ENCODE peak calls at places on chromosomes 6 and 20, in ten cellular contexts. One of them, this sample, is unnamed.

GRCh38 chr6:83488448-83488847 is 23.9 kb upstream of the PRSS35 start:
- DNase-seq in MV-4-11: no peak
- DNase-seq in type B pancreatic cell: no peak
- DNase-seq in endothelial cell: no peak
- DNase-seq in GM10248: no peak
- DNase-seq in OCI-LY7: no peak
- DNase-seq in fibroblast of the aortic adventitia: no peak
- DNase-seq in A549: no peak
- DNase-seq in NB4: no peak
- DNase-seq in activated CD4-positive, alpha-beta T cell treated with anti-CD3 and anti-CD28 coated beads for 1 hour: no peak
- DNase-seq in this sample: no peak

GRCh38 chr6:161482517-161482903 is 208.6 kb upstream of the AGPAT4 start:
- DNase-seq in MV-4-11: no peak
- DNase-seq in type B pancreatic cell: no peak
- DNase-seq in endothelial cell: no peak
- DNase-seq in GM10248: no peak
- DNase-seq in OCI-LY7: no peak
- DNase-seq in fibroblast of the aortic adventitia: no peak
- DNase-seq in A549: no peak
- DNase-seq in NB4: no peak
- DNase-seq in activated CD4-positive, alpha-beta T cell treated with anti-CD3 and anti-CD28 coated beads for 1 hour: no peak
- DNase-seq in this sample: no peak

GRCh38 chr6:36122495-36123269 is 7.6 kb upstream of the MAPK13 start:
- DNase-seq in MV-4-11: no peak
- DNase-seq in type B pancreatic cell: no peak
- DNase-seq in endothelial cell: no peak
- DNase-seq in GM10248: no peak
- DNase-seq in OCI-LY7: no peak
- DNase-seq in fibroblast of the aortic adventitia: no peak
- DNase-seq in A549: no peak
- DNase-seq in NB4: no peak
- DNase-seq in activated CD4-positive, alpha-beta T cell treated with anti-CD3 and anti-CD28 coated beads for 1 hour: no peak
- DNase-seq in this sample: no peak

GRCh38 chr6:159874475-159874874 is 16.3 kb upstream of the MAS1 start:
- DNase-seq in MV-4-11: peak
- DNase-seq in type B pancreatic cell: no peak
- DNase-seq in endothelial cell: no peak
- DNase-seq in GM10248: no peak
- DNase-seq in OCI-LY7: no peak
- DNase-seq in fibroblast of the aortic adventitia: peak
- DNase-seq in A549: no peak
- DNase-seq in NB4: no peak
- DNase-seq in activated CD4-positive, alpha-beta T cell treated with anti-CD3 and anti-CD28 coated beads for 1 hour: no peak
- DNase-seq in this sample: no peak

GRCh38 chr20:14928083-14928482 is 590.7 kb upstream of the FLRT3 start:
- DNase-seq in MV-4-11: no peak
- DNase-seq in type B pancreatic cell: no peak
- DNase-seq in endothelial cell: no peak
- DNase-seq in GM10248: no peak
- DNase-seq in OCI-LY7: no peak
- DNase-seq in fibroblast of the aortic adventitia: no peak
- DNase-seq in A549: no peak
- DNase-seq in NB4: no peak
- DNase-seq in activated CD4-positive, alpha-beta T cell treated with anti-CD3 and anti-CD28 coated beads for 1 hour: no peak
- DNase-seq in this sample: no peak

GRCh38 chr20:63775096-63775978 is 35.8 kb downstream of the SLC2A4RG start:
- DNase-seq in MV-4-11: no peak
- DNase-seq in type B pancreatic cell: peak
- DNase-seq in endothelial cell: peak
- DNase-seq in GM10248: no peak
- DNase-seq in OCI-LY7: peak
- DNase-seq in fibroblast of the aortic adventitia: peak
- DNase-seq in A549: no peak
- DNase-seq in NB4: no peak
- DNase-seq in activated CD4-positive, alpha-beta T cell treated with anti-CD3 and anti-CD28 coated beads for 1 hour: no peak
- DNase-seq in this sample: no peak

GRCh38 chr20:57329608-57330221 is at the start of gene SPO11:
- DNase-seq in MV-4-11: no peak
- DNase-seq in type B pancreatic cell: peak
- DNase-seq in endothelial cell: peak
- DNase-seq in GM10248: no peak
- DNase-seq in OCI-LY7: peak
- DNase-seq in fibroblast of the aortic adventitia: no peak
- DNase-seq in A549: no peak
- DNase-seq in NB4: peak
- DNase-seq in activated CD4-positive, alpha-beta T cell treated with anti-CD3 and anti-CD28 coated beads for 1 hour: no peak
- DNase-seq in this sample: no peak

GRCh38 chr6:7451321-7451720 is 61.7 kb downstream of the RIOK1 start:
- DNase-seq in MV-4-11: no peak
- DNase-seq in type B pancreatic cell: no peak
- DNase-seq in endothelial cell: no peak
- DNase-seq in GM10248: no peak
- DNase-seq in OCI-LY7: no peak
- DNase-seq in fibroblast of the aortic adventitia: no peak
- DNase-seq in A549: no peak
- DNase-seq in NB4: no peak
- DNase-seq in activated CD4-positive, alpha-beta T cell treated with anti-CD3 and anti-CD28 coated beads for 1 hour: no peak
- DNase-seq in this sample: no peak

GRCh38 chr6:37731888-37732287 is 34.2 kb upstream of the MDGA1 start:
- DNase-seq in MV-4-11: peak
- DNase-seq in type B pancreatic cell: no peak
- DNase-seq in endothelial cell: no peak
- DNase-seq in GM10248: peak
- DNase-seq in OCI-LY7: peak
- DNase-seq in fibroblast of the aortic adventitia: no peak
- DNase-seq in A549: no peak
- DNase-seq in NB4: peak
- DNase-seq in activated CD4-positive, alpha-beta T cell treated with anti-CD3 and anti-CD28 coated beads for 1 hour: peak
- DNase-seq in this sample: no peak

GRCh38 chr6:15363523-15364400 is 117.9 kb downstream of the JARID2 start:
- DNase-seq in MV-4-11: no peak
- DNase-seq in type B pancreatic cell: no peak
- DNase-seq in endothelial cell: no peak
- DNase-seq in GM10248: peak
- DNase-seq in OCI-LY7: no peak
- DNase-seq in fibroblast of the aortic adventitia: no peak
- DNase-seq in A549: peak
- DNase-seq in NB4: peak
- DNase-seq in activated CD4-positive, alpha-beta T cell treated with anti-CD3 and anti-CD28 coated beads for 1 hour: no peak
- DNase-seq in this sample: no peak

GRCh38 chr20:34390769-34391447 is 27.8 kb downstream of the ITCH start:
- DNase-seq in MV-4-11: peak
- DNase-seq in type B pancreatic cell: no peak
- DNase-seq in endothelial cell: no peak
- DNase-seq in GM10248: no peak
- DNase-seq in OCI-LY7: no peak
- DNase-seq in fibroblast of the aortic adventitia: peak
- DNase-seq in A549: peak
- DNase-seq in NB4: peak
- DNase-seq in activated CD4-positive, alpha-beta T cell treated with anti-CD3 and anti-CD28 coated beads for 1 hour: no peak
- DNase-seq in this sample: peak

GRCh38 chr20:3242167-3242692 is 3.2 kb upstream of the SLC4A11 start:
- DNase-seq in MV-4-11: no peak
- DNase-seq in type B pancreatic cell: no peak
- DNase-seq in endothelial cell: no peak
- DNase-seq in GM10248: no peak
- DNase-seq in OCI-LY7: no peak
- DNase-seq in fibroblast of the aortic adventitia: peak
- DNase-seq in A549: no peak
- DNase-seq in NB4: no peak
- DNase-seq in activated CD4-positive, alpha-beta T cell treated with anti-CD3 and anti-CD28 coated beads for 1 hour: no peak
- DNase-seq in this sample: no peak

GRCh38 chr6:12174878-12175277 is 115.3 kb upstream of the EDN1 start:
- DNase-seq in MV-4-11: no peak
- DNase-seq in type B pancreatic cell: no peak
- DNase-seq in endothelial cell: no peak
- DNase-seq in GM10248: no peak
- DNase-seq in OCI-LY7: no peak
- DNase-seq in fibroblast of the aortic adventitia: peak
- DNase-seq in A549: no peak
- DNase-seq in NB4: no peak
- DNase-seq in activated CD4-positive, alpha-beta T cell treated with anti-CD3 and anti-CD28 coated beads for 1 hour: no peak
- DNase-seq in this sample: no peak

GRCh38 chr20:63567382-63568169 is 6.5 kb downstream of the HELZ2 start:
- DNase-seq in MV-4-11: peak
- DNase-seq in type B pancreatic cell: no peak
- DNase-seq in endothelial cell: no peak
- DNase-seq in GM10248: peak
- DNase-seq in OCI-LY7: peak
- DNase-seq in fibroblast of the aortic adventitia: no peak
- DNase-seq in A549: no peak
- DNase-seq in NB4: peak
- DNase-seq in activated CD4-positive, alpha-beta T cell treated with anti-CD3 and anti-CD28 coated beads for 1 hour: no peak
- DNase-seq in this sample: no peak

GRCh38 chr20:48625136-48625900 is 202.5 kb downstream of the PREX1 start:
- DNase-seq in MV-4-11: no peak
- DNase-seq in type B pancreatic cell: no peak
- DNase-seq in endothelial cell: no peak
- DNase-seq in GM10248: no peak
- DNase-seq in OCI-LY7: no peak
- DNase-seq in fibroblast of the aortic adventitia: no peak
- DNase-seq in A549: no peak
- DNase-seq in NB4: no peak
- DNase-seq in activated CD4-positive, alpha-beta T cell treated with anti-CD3 and anti-CD28 coated beads for 1 hour: no peak
- DNase-seq in this sample: no peak

GRCh38 chr6:46491201-46491788 is at the start of gene RCAN2:
- DNase-seq in MV-4-11: no peak
- DNase-seq in type B pancreatic cell: peak
- DNase-seq in endothelial cell: peak
- DNase-seq in GM10248: peak
- DNase-seq in OCI-LY7: peak
- DNase-seq in fibroblast of the aortic adventitia: peak
- DNase-seq in A549: peak
- DNase-seq in NB4: no peak
- DNase-seq in activated CD4-positive, alpha-beta T cell treated with anti-CD3 and anti-CD28 coated beads for 1 hour: no peak
- DNase-seq in this sample: no peak

GRCh38 chr6:44534291-44534690 is 146.8 kb downstream of the CDC5L start:
- DNase-seq in MV-4-11: no peak
- DNase-seq in type B pancreatic cell: no peak
- DNase-seq in endothelial cell: no peak
- DNase-seq in GM10248: no peak
- DNase-seq in OCI-LY7: no peak
- DNase-seq in fibroblast of the aortic adventitia: no peak
- DNase-seq in A549: no peak
- DNase-seq in NB4: no peak
- DNase-seq in activated CD4-positive, alpha-beta T cell treated with anti-CD3 and anti-CD28 coated beads for 1 hour: no peak
- DNase-seq in this sample: no peak

GRCh38 chr6:16239090-16239797 is 857 bp downstream of the GMPR start:
- DNase-seq in MV-4-11: peak
- DNase-seq in type B pancreatic cell: no peak
- DNase-seq in endothelial cell: peak
- DNase-seq in GM10248: no peak
- DNase-seq in OCI-LY7: no peak
- DNase-seq in fibroblast of the aortic adventitia: peak
- DNase-seq in A549: no peak
- DNase-seq in NB4: peak
- DNase-seq in activated CD4-positive, alpha-beta T cell treated with anti-CD3 and anti-CD28 coated beads for 1 hour: no peak
- DNase-seq in this sample: no peak

GRCh38 chr6:136173519-136174507 is 76.3 kb downstream of the MTFR2 start:
- DNase-seq in MV-4-11: no peak
- DNase-seq in type B pancreatic cell: no peak
- DNase-seq in endothelial cell: no peak
- DNase-seq in GM10248: no peak
- DNase-seq in OCI-LY7: no peak
- DNase-seq in fibroblast of the aortic adventitia: peak
- DNase-seq in A549: no peak
- DNase-seq in NB4: peak
- DNase-seq in activated CD4-positive, alpha-beta T cell treated with anti-CD3 and anti-CD28 coated beads for 1 hour: no peak
- DNase-seq in this sample: no peak

GRCh38 chr6:167567142-167568033 is 242.5 kb downstream of the TTLL2 start:
- DNase-seq in MV-4-11: no peak
- DNase-seq in type B pancreatic cell: peak
- DNase-seq in endothelial cell: no peak
- DNase-seq in GM10248: no peak
- DNase-seq in OCI-LY7: no peak
- DNase-seq in fibroblast of the aortic adventitia: no peak
- DNase-seq in A549: no peak
- DNase-seq in NB4: no peak
- DNase-seq in activated CD4-positive, alpha-beta T cell treated with anti-CD3 and anti-CD28 coated beads for 1 hour: no peak
- DNase-seq in this sample: no peak

GRCh38 chr6:168372871-168373270 is 53.3 kb upstream of the DACT2 start:
- DNase-seq in MV-4-11: no peak
- DNase-seq in type B pancreatic cell: no peak
- DNase-seq in endothelial cell: no peak
- DNase-seq in GM10248: no peak
- DNase-seq in OCI-LY7: no peak
- DNase-seq in fibroblast of the aortic adventitia: no peak
- DNase-seq in A549: no peak
- DNase-seq in NB4: no peak
- DNase-seq in activated CD4-positive, alpha-beta T cell treated with anti-CD3 and anti-CD28 coated beads for 1 hour: no peak
- DNase-seq in this sample: no peak

GRCh38 chr20:19975901-19976300 is 41.3 kb upstream of the NAA20 start:
- DNase-seq in MV-4-11: no peak
- DNase-seq in type B pancreatic cell: no peak
- DNase-seq in endothelial cell: no peak
- DNase-seq in GM10248: no peak
- DNase-seq in OCI-LY7: no peak
- DNase-seq in fibroblast of the aortic adventitia: peak
- DNase-seq in A549: peak
- DNase-seq in NB4: no peak
- DNase-seq in activated CD4-positive, alpha-beta T cell treated with anti-CD3 and anti-CD28 coated beads for 1 hour: no peak
- DNase-seq in this sample: no peak

GRCh38 chr6:169780571-169781091 is 29.2 kb downstream of the ERMARD start:
- DNase-seq in MV-4-11: no peak
- DNase-seq in type B pancreatic cell: peak
- DNase-seq in endothelial cell: no peak
- DNase-seq in GM10248: no peak
- DNase-seq in OCI-LY7: no peak
- DNase-seq in fibroblast of the aortic adventitia: no peak
- DNase-seq in A549: no peak
- DNase-seq in NB4: no peak
- DNase-seq in activated CD4-positive, alpha-beta T cell treated with anti-CD3 and anti-CD28 coated beads for 1 hour: no peak
- DNase-seq in this sample: no peak

GRCh38 chr20:49006446-49006980 is 39.6 kb upstream of the CSE1L start:
- DNase-seq in MV-4-11: no peak
- DNase-seq in type B pancreatic cell: no peak
- DNase-seq in endothelial cell: no peak
- DNase-seq in GM10248: no peak
- DNase-seq in OCI-LY7: no peak
- DNase-seq in fibroblast of the aortic adventitia: no peak
- DNase-seq in A549: no peak
- DNase-seq in NB4: no peak
- DNase-seq in activated CD4-positive, alpha-beta T cell treated with anti-CD3 and anti-CD28 coated beads for 1 hour: no peak
- DNase-seq in this sample: no peak

GRCh38 chr20:4894981-4895381 is 106.3 kb downstream of the SLC23A2 start:
- DNase-seq in MV-4-11: peak
- DNase-seq in type B pancreatic cell: no peak
- DNase-seq in endothelial cell: no peak
- DNase-seq in GM10248: no peak
- DNase-seq in OCI-LY7: peak
- DNase-seq in fibroblast of the aortic adventitia: no peak
- DNase-seq in A549: no peak
- DNase-seq in NB4: no peak
- DNase-seq in activated CD4-positive, alpha-beta T cell treated with anti-CD3 and anti-CD28 coated beads for 1 hour: no peak
- DNase-seq in this sample: no peak

GRCh38 chr20:2658414-2659354 is 5.3 kb downstream of the IDH3B start:
- DNase-seq in MV-4-11: peak
- DNase-seq in type B pancreatic cell: no peak
- DNase-seq in endothelial cell: no peak
- DNase-seq in GM10248: no peak
- DNase-seq in OCI-LY7: no peak
- DNase-seq in fibroblast of the aortic adventitia: no peak
- DNase-seq in A549: peak
- DNase-seq in NB4: peak
- DNase-seq in activated CD4-positive, alpha-beta T cell treated with anti-CD3 and anti-CD28 coated beads for 1 hour: no peak
- DNase-seq in this sample: no peak

GRCh38 chr6:19382676-19383075 is 454.5 kb upstream of the ID4 start:
- DNase-seq in MV-4-11: no peak
- DNase-seq in type B pancreatic cell: no peak
- DNase-seq in endothelial cell: no peak
- DNase-seq in GM10248: no peak
- DNase-seq in OCI-LY7: no peak
- DNase-seq in fibroblast of the aortic adventitia: no peak
- DNase-seq in A549: no peak
- DNase-seq in NB4: no peak
- DNase-seq in activated CD4-positive, alpha-beta T cell treated with anti-CD3 and anti-CD28 coated beads for 1 hour: no peak
- DNase-seq in this sample: no peak

GRCh38 chr20:46523696-46524328 is 10.5 kb upstream of the ZNF334 start:
- DNase-seq in MV-4-11: peak
- DNase-seq in type B pancreatic cell: no peak
- DNase-seq in endothelial cell: no peak
- DNase-seq in GM10248: no peak
- DNase-seq in OCI-LY7: no peak
- DNase-seq in fibroblast of the aortic adventitia: peak
- DNase-seq in A549: no peak
- DNase-seq in NB4: peak
- DNase-seq in activated CD4-positive, alpha-beta T cell treated with anti-CD3 and anti-CD28 coated beads for 1 hour: no peak
- DNase-seq in this sample: no peak

This sample was measured in Panc1.